ENCODE peak calls at places on chromosomes 6 and 20, in five cellular contexts. U is A549, G is HepG2, A is WTC11, P is K562. C is an unnamed sample.

GRCh38 chr6:83092756-83093399 is 25.4 kb downstream of the DOP1A start:
- DNase-seq in U (no peak), P (no peak), A (no peak), G (no peak), C (no peak)

GRCh38 chr6:106087548-106088325 is 1.6 kb downstream of the PRDM1 start:
- DNase-seq in P (no peak), U (no peak), A (no peak), G (no peak), C (no peak)

GRCh38 chr6:70413829-70414494 is 654 bp downstream of the FAM135A start:
- DNase-seq in G (no peak), A (no peak), U (peak), P (no peak), C (no peak)

GRCh38 chr20:19565721-19566120 is 192.3 kb upstream of the RIN2 start:
- DNase-seq in G (no peak), U (no peak), A (no peak), P (no peak), C (no peak)

GRCh38 chr6:7526755-7527154 is 14.7 kb upstream of the DSP start:
- DNase-seq in A (peak), P (no peak), G (no peak), U (no peak), C (no peak)

GRCh38 chr6:147782302-147782701 is 273.8 kb downstream of the SAMD5 start:
- DNase-seq in G (no peak), A (no peak), P (no peak), U (peak), C (no peak)

GRCh38 chr6:54935739-54936138 is 89.2 kb downstream of the FAM83B start:
- DNase-seq in U (peak), A (no peak), P (no peak), G (no peak), C (no peak)

GRCh38 chr6:119351005-119351394 is 1.4 kb upstream of the MAN1A1 start:
- DNase-seq in P (no peak), A (no peak), G (no peak), U (peak), C (no peak)

GRCh38 chr20:52619671-52620070 is 352.5 kb upstream of the TSHZ2 start:
- DNase-seq in U (no peak), G (no peak), A (no peak), P (no peak), C (no peak)

GRCh38 chr6:154510144-154510905 is at the start of gene CNKSR3:
- DNase-seq in G (peak), A (peak), P (peak), U (peak), C (no peak)

GRCh38 chr6:44649365-44650025 is 262.0 kb downstream of the CDC5L start:
- DNase-seq in G (no peak), P (no peak), A (no peak), U (no peak), C (no peak)

GRCh38 chr6:66065313-66065712 is 358.3 kb upstream of the EYS start:
- DNase-seq in P (no peak), G (no peak), A (no peak), U (no peak), C (no peak)

GRCh38 chr6:14035448-14035847 is 82.1 kb upstream of the CD83 start:
- DNase-seq in A (peak), U (peak), P (no peak), G (no peak), C (no peak)

GRCh38 chr20:36352843-36353553 is 46.9 kb downstream of the DLGAP4 start:
- DNase-seq in U (no peak), P (no peak), G (peak), A (no peak), C (no peak)

GRCh38 chr6:40125680-40126079 is 191.4 kb upstream of the MOCS1 start:
- DNase-seq in A (no peak), G (no peak), U (no peak), P (no peak), C (no peak)

GRCh38 chr6:168377856-168378832 is 58.6 kb upstream of the DACT2 start:
- DNase-seq in G (no peak), U (no peak), A (no peak), P (no peak), C (no peak)

GRCh38 chr20:48606117-48606840 is 221.5 kb downstream of the PREX1 start:
- DNase-seq in U (no peak), G (no peak), A (no peak), P (no peak), C (no peak)

GRCh38 chr20:48604426-48604825 is 223.4 kb downstream of the PREX1 start:
- DNase-seq in U (no peak), A (peak), G (no peak), P (no peak), C (no peak)

GRCh38 chr20:48604936-48605335 is 222.9 kb downstream of the PREX1 start:
- DNase-seq in G (no peak), P (no peak), A (peak), U (no peak), C (no peak)

GRCh38 chr20:48606841-48607543 is 220.8 kb downstream of the PREX1 start:
- DNase-seq in P (no peak), A (no peak), G (no peak), U (no peak), C (no peak)

GRCh38 chr20:48605364-48606116 is 222.3 kb downstream of the PREX1 start:
- DNase-seq in A (peak), U (no peak), G (no peak), P (no peak), C (no peak)
- TF ChIP-seq ESRRA in A (no peak), U (no peak), G (no peak), P (no peak), C (no peak)

DNA sequence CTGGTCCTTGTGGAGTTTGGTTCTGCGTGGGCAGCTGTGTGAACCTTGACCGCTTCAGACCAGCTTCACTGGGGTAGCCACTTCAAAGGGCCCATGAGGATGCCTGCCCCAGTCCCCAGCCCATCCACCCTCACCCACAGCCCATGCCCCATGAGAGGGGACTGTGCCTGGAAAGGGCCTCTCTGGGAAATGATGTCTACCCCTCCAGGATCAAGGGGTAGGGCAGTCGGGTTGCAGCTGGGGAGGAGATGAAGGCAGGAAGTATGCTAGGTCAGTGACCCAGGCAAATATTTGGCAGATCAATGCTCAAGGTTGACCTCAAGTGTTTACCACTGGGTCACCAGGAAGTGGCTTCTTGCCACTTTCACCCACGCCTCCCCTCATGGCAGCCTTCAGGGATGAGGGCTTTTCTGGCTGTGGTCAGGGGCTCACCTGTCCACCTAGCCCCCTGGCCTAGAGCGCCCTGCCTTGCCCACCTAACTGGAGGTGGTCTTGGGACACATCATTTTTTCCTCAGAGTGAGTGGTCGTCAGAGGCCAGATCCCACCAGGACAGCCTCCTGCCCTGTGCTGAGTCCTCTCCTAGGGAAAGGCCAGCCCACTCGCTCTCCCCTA is 109.5 kb downstream of the SNX5 start:
- DNase-seq in U (no peak), G (peak), P (no peak), A (no peak), C (peak)
- TF ChIP-seq ESRRA in U (no peak), G (peak), P (no peak), A (no peak), C (no peak)

DNA sequence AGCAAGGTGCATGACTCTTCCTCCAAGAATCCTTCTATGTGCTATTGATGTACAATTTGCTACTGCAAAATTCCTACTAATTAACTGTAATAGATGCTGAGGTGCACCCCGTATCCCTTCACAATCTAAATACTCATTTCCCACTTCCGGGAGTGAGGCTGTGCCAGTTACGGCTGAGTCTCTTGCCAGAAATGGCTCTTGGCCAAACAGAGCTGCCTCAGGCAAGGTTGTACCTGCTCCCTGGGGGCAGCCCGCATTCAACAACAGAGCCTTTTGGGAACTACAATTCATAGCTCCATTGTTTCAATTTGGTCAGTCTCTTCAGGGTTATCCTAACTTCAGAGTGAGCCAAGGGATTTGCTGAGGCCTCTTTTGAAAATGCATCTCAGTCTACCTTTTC is 789.8 kb upstream of the MAP3K7 start:
- DNase-seq in P (no peak), U (no peak), A (peak), G (no peak), C (no peak)
- TF ChIP-seq ESRRA in P (no peak), U (no peak), A (no peak), G (no peak), C (no peak)

GRCh38 chr6:166862287-166862977 is 93.9 kb downstream of the RNASET2 start:
- DNase-seq in U (no peak), G (no peak), P (no peak), A (peak), C (no peak)
- TF ChIP-seq ESRRA in U (no peak), G (no peak), P (no peak), A (no peak), C (no peak)

DNA sequence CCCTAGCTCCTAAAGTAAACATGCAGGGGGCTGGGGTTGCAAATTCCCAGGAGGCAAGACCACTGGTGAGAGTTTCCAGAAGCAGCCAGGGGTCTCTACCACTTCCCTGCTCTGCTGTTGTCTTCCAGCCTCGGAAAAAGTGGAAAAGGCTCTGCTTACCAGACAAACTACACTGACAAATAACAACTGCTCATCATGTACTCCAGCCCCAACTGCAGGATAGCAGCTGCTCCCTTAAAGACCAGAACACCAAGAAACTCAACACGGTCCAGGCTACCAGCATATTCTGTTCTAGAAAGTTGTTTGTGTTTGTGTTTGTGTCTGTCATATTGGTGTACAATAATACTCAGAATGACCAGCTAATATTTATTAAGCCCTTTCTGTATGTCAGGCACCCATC is 187.5 kb upstream of the MARCKS start:
- DNase-seq in P (no peak), U (no peak), G (no peak), A (no peak), C (no peak)
- TF ChIP-seq ESRRA in P (no peak), U (no peak), G (no peak), A (no peak), C (no peak)

GRCh38 chr20:22227301-22227700 is 357.1 kb downstream of the FOXA2 start:
- DNase-seq in P (no peak), U (no peak), G (no peak), A (no peak), C (no peak)
- TF ChIP-seq ESRRA in P (no peak), U (no peak), G (no peak), A (no peak), C (no peak)

DNA sequence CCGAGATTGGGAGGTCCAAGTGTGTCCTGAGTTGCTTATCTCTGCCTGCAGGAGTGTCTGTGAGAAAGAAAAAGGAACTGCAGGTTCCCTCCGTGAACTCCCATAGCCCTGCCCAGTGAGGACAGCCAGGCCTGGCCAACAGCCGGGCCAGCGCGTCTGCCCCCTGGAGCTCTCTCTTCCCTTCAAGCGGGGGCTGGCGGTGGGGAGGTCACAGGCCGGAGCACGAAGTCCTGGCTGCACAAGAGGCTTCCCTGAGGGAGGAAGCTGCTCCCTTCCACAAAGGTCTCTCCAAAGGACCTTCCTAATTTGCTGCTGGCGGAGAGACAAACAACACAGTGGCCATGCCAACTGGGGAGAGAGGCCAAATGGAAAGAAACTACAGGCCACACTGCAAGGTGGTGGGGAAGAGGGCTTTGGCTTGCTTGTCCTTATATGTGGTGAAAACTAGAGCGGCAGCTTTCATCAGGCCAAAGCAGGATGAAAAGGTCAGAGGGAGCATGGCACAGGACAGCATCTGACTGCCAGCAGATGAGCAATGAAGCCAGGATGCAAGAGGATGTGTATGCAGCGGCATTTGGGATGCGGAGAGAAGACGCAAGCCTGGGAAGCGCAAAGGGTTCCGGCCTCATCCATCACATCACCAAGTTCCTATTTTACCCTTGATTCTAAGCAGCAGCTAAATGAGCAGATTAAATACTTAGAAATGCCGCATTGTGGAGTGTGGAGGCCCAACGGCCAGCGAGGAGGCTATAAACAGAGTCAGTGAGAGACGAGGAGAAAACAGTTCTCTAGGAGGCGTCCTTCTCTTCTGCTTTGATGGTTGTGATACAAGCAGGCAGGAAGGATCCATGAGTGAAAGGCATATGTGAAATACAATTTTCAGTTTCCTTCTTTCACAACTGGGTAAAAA is 260.1 kb downstream of the ERMARD start:
- DNase-seq in U (no peak), A (no peak), P (no peak), G (no peak), C (no peak)
- TF ChIP-seq ESRRA in U (no peak), A (no peak), P (no peak), G (no peak), C (no peak)

DNA sequence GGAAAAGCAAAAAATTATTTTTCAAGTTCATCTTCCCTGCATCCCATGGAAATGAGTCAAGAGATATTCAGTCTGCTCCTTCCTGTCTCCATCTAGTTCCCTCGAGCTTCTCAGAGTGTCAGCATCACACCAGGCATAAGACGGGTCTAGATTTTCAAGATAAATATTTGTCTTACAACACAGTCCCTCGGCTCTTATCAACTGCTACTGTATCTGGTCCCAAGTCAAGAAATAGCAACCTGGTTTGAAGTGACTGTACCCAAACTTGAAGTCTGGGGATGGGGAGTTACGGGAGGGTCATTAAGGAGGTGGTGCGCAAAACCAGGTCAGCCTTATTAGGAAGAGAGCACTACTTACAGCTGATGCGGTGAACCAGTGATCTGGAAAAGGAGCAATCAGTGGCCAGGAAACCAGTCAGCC is 29.8 kb downstream of the ZMYND8 start:
- DNase-seq in A (no peak), P (no peak), G (no peak), U (peak), C (no peak)
- TF ChIP-seq ESRRA in A (no peak), P (no peak), G (no peak), U (no peak), C (no peak)

DNA sequence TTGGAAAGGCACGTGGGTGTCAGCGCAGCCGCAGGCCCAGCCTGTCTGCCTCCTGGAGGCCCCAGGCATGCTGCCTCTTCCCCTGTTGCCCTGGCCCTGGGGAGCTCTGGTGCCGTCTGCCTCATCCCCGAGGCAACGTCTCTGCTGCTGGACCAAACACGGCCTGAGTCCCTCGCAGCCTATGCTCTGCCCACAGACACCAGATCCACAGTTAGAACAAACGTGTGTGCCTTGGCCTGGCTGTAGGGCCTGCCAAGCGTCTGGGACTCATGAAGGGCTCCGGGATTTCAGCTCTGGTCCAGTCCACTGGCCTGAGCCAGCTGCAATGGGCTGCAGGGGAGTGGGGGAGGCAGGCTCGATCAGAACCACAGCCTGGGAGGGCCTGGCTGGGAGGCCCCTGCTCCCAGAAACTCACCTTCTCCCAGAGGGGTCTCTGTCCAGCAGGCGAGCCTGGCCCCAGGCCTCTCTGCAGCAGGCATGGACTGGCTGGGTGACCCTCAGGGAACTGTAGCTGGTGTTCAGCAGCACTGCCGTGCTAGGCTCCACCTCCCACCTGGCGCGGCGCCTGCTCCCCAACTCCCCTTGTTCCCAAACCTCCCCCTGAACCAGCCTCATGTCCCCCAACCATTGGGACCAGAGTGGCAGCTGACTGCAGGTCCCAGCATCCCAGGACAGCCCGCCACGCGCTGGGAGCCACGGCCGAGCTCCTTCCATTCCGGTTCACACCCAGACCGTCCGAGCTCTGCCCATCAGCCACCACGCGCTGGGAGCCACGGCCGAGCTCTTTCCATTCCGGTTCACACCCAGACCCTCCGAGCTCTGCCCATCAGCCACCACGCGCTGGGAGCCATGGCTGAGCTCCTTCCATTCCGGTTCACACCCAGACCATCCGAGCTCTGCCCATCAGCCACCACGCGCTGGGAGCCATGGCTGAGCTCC is 197.0 kb downstream of the DLL1 start:
- DNase-seq in U (no peak), P (no peak), G (no peak), A (no peak), C (no peak)
- TF ChIP-seq ESRRA in U (no peak), P (no peak), G (no peak), A (no peak), C (no peak)

C was measured in GM12878.